ENCODE peak calls at places on chromosomes 11 and 22, in eight cellular contexts. One of them, this sample, is unnamed. For H3K36me3, H3K9me3 and H3K27me3, the result is how much of the 10 kb centered on the place peaks cover.

GRCh38 chr11:61727401-61727811 is 25.0 kb upstream of the MYRF start:
- DNase-seq in uterus: no peak
- DNase-seq in neural progenitor cell: no peak
- DNase-seq in effector memory CD4-positive, alpha-beta T cell: no peak
- DNase-seq in psoas muscle: no peak
- DNase-seq in A673: no peak
- DNase-seq in H1: no peak
- DNase-seq in endodermal cell: no peak
- DNase-seq in this sample: no peak

GRCh38 chr22:35484651-35485372 is 55.8 kb upstream of the RASD2 start:
- DNase-seq in uterus: no peak
- DNase-seq in neural progenitor cell: no peak
- DNase-seq in effector memory CD4-positive, alpha-beta T cell: no peak
- DNase-seq in psoas muscle: no peak
- DNase-seq in A673: no peak
- DNase-seq in H1: no peak
- DNase-seq in endodermal cell: peak
- DNase-seq in this sample: no peak

GRCh38 chr11:36115378-36115801 is 171.5 kb downstream of the LDLRAD3 start:
- DNase-seq in uterus: no peak
- DNase-seq in neural progenitor cell: no peak
- DNase-seq in effector memory CD4-positive, alpha-beta T cell: no peak
- DNase-seq in psoas muscle: no peak
- DNase-seq in A673: no peak
- DNase-seq in H1: no peak
- DNase-seq in endodermal cell: no peak
- DNase-seq in this sample: no peak

GRCh38 chr22:18076060-18076497 is 1.7 kb upstream of the PEX26 start:
- DNase-seq in uterus: peak
- DNase-seq in neural progenitor cell: peak
- DNase-seq in effector memory CD4-positive, alpha-beta T cell: peak
- DNase-seq in psoas muscle: peak
- DNase-seq in A673: peak
- DNase-seq in H1: peak
- DNase-seq in endodermal cell: peak
- DNase-seq in this sample: peak

GRCh38 chr11:2419638-2420501 is 19.3 kb downstream of the TSSC4 start:
- DNase-seq in uterus: peak
- DNase-seq in neural progenitor cell: peak
- DNase-seq in effector memory CD4-positive, alpha-beta T cell: peak
- DNase-seq in psoas muscle: peak
- DNase-seq in A673: peak
- DNase-seq in H1: peak
- DNase-seq in endodermal cell: peak
- DNase-seq in this sample: peak

GRCh38 chr22:30880181-30880601 is 88.4 kb downstream of the MORC2 start:
- DNase-seq in uterus: no peak
- DNase-seq in neural progenitor cell: no peak
- DNase-seq in effector memory CD4-positive, alpha-beta T cell: no peak
- DNase-seq in psoas muscle: no peak
- DNase-seq in A673: no peak
- DNase-seq in H1: no peak
- DNase-seq in endodermal cell: no peak
- DNase-seq in this sample: no peak

GRCh38 chr11:129894281-129895125 is 875 bp downstream of the NFRKB start:
- DNase-seq in uterus: no peak
- DNase-seq in neural progenitor cell: no peak
- DNase-seq in effector memory CD4-positive, alpha-beta T cell: no peak
- DNase-seq in psoas muscle: no peak
- DNase-seq in A673: peak
- DNase-seq in H1: no peak
- DNase-seq in endodermal cell: no peak
- DNase-seq in this sample: no peak

GRCh38 chr11:94734563-94735275 is 33.4 kb upstream of the AMOTL1 start:
- DNase-seq in uterus: no peak
- DNase-seq in neural progenitor cell: peak
- DNase-seq in effector memory CD4-positive, alpha-beta T cell: no peak
- DNase-seq in psoas muscle: no peak
- DNase-seq in A673: peak
- DNase-seq in H1: peak
- DNase-seq in endodermal cell: peak
- DNase-seq in this sample: peak

GRCh38 chr11:63262562-63262961 is 19.2 kb upstream of the SLC22A25 start:
- DNase-seq in uterus: no peak
- DNase-seq in neural progenitor cell: no peak
- DNase-seq in effector memory CD4-positive, alpha-beta T cell: no peak
- DNase-seq in psoas muscle: no peak
- DNase-seq in A673: no peak
- DNase-seq in H1: no peak
- DNase-seq in endodermal cell: no peak
- DNase-seq in this sample: no peak

GRCh38 chr22:28424427-28425080 is 255.1 kb downstream of the TTC28 start:
- DNase-seq in uterus: no peak
- DNase-seq in neural progenitor cell: no peak
- DNase-seq in effector memory CD4-positive, alpha-beta T cell: no peak
- DNase-seq in psoas muscle: no peak
- DNase-seq in A673: no peak
- DNase-seq in H1: no peak
- DNase-seq in endodermal cell: no peak
- DNase-seq in this sample: no peak

GRCh38 chr11:34242037-34242625 is 115.7 kb downstream of the ABTB2 start:
- DNase-seq in uterus: no peak
- DNase-seq in neural progenitor cell: no peak
- DNase-seq in effector memory CD4-positive, alpha-beta T cell: no peak
- DNase-seq in psoas muscle: no peak
- DNase-seq in A673: no peak
- DNase-seq in H1: no peak
- DNase-seq in endodermal cell: no peak
- DNase-seq in this sample: no peak

GRCh38 chr11:102256251-102256650 is 61.0 kb upstream of the BIRC3 start:
- DNase-seq in uterus: no peak
- DNase-seq in neural progenitor cell: no peak
- DNase-seq in effector memory CD4-positive, alpha-beta T cell: no peak
- DNase-seq in psoas muscle: no peak
- DNase-seq in A673: no peak
- DNase-seq in H1: no peak
- DNase-seq in endodermal cell: no peak
- DNase-seq in this sample: no peak

GRCh38 chr11:92226331-92227232 is 2.0 kb downstream of the FAT3 start:
- DNase-seq in uterus: no peak
- DNase-seq in neural progenitor cell: peak
- DNase-seq in effector memory CD4-positive, alpha-beta T cell: no peak
- DNase-seq in psoas muscle: no peak
- DNase-seq in A673: peak
- DNase-seq in H1: peak
- DNase-seq in endodermal cell: peak
- DNase-seq in this sample: no peak

GRCh38 chr11:103709366-103709765 is 327.1 kb upstream of the DDI1 start:
- DNase-seq in uterus: no peak
- DNase-seq in neural progenitor cell: no peak
- DNase-seq in effector memory CD4-positive, alpha-beta T cell: no peak
- DNase-seq in psoas muscle: no peak
- DNase-seq in A673: no peak
- DNase-seq in H1: no peak
- DNase-seq in endodermal cell: no peak
- DNase-seq in this sample: no peak

GRCh38 chr22:46293591-46294260 is 2.9 kb upstream of the GTSE1 start:
- DNase-seq in uterus: no peak
- DNase-seq in neural progenitor cell: no peak
- DNase-seq in effector memory CD4-positive, alpha-beta T cell: no peak
- DNase-seq in psoas muscle: peak
- DNase-seq in A673: peak
- DNase-seq in H1: no peak
- DNase-seq in endodermal cell: no peak
- DNase-seq in this sample: no peak

GRCh38 chr11:102518296-102519094 is 12.1 kb downstream of the MMP7 start:
- DNase-seq in uterus: no peak
- DNase-seq in neural progenitor cell: peak
- DNase-seq in effector memory CD4-positive, alpha-beta T cell: no peak
- DNase-seq in psoas muscle: no peak
- DNase-seq in A673: no peak
- DNase-seq in H1: no peak
- DNase-seq in endodermal cell: no peak
- DNase-seq in this sample: peak

GRCh38 chr11:70397336-70397982 is 870 bp upstream of the CTTN start:
- DNase-seq in uterus: no peak
- DNase-seq in neural progenitor cell: peak
- DNase-seq in effector memory CD4-positive, alpha-beta T cell: no peak
- DNase-seq in psoas muscle: no peak
- DNase-seq in A673: peak
- DNase-seq in H1: peak
- DNase-seq in endodermal cell: peak
- DNase-seq in this sample: no peak
- H3K36me3 ChIP-seq in uterus: under half
- H3K36me3 ChIP-seq in neural progenitor cell: under half
- H3K36me3 ChIP-seq in effector memory CD4-positive, alpha-beta T cell: under half
- H3K36me3 ChIP-seq in psoas muscle: under half
- H3K36me3 ChIP-seq in A673: under half
- H3K36me3 ChIP-seq in H1: under half
- H3K36me3 ChIP-seq in endodermal cell: under half
- H3K36me3 ChIP-seq in this sample: under half

GRCh38 chr22:47619631-47620030 is 857.2 kb downstream of the TBC1D22A start:
- DNase-seq in uterus: no peak
- DNase-seq in neural progenitor cell: no peak
- DNase-seq in effector memory CD4-positive, alpha-beta T cell: no peak
- DNase-seq in psoas muscle: no peak
- DNase-seq in A673: no peak
- DNase-seq in H1: peak
- DNase-seq in endodermal cell: peak
- DNase-seq in this sample: no peak

GRCh38 chr22:47623056-47623739 is 860.7 kb downstream of the TBC1D22A start:
- DNase-seq in uterus: no peak
- DNase-seq in neural progenitor cell: no peak
- DNase-seq in effector memory CD4-positive, alpha-beta T cell: no peak
- DNase-seq in psoas muscle: no peak
- DNase-seq in A673: no peak
- DNase-seq in H1: peak
- DNase-seq in endodermal cell: no peak
- DNase-seq in this sample: no peak

GRCh38 chr22:47622541-47622940 is 860.1 kb downstream of the TBC1D22A start:
- DNase-seq in uterus: no peak
- DNase-seq in neural progenitor cell: no peak
- DNase-seq in effector memory CD4-positive, alpha-beta T cell: no peak
- DNase-seq in psoas muscle: no peak
- DNase-seq in A673: no peak
- DNase-seq in H1: no peak
- DNase-seq in endodermal cell: no peak
- DNase-seq in this sample: no peak

GRCh38 chr22:47620391-47620790 is 857.9 kb downstream of the TBC1D22A start:
- DNase-seq in uterus: no peak
- DNase-seq in neural progenitor cell: no peak
- DNase-seq in effector memory CD4-positive, alpha-beta T cell: no peak
- DNase-seq in psoas muscle: no peak
- DNase-seq in A673: no peak
- DNase-seq in H1: peak
- DNase-seq in endodermal cell: peak
- DNase-seq in this sample: no peak

GRCh38 chr22:47621253-47621652 is 858.8 kb downstream of the TBC1D22A start:
- DNase-seq in uterus: no peak
- DNase-seq in neural progenitor cell: no peak
- DNase-seq in effector memory CD4-positive, alpha-beta T cell: no peak
- DNase-seq in psoas muscle: no peak
- DNase-seq in A673: no peak
- DNase-seq in H1: no peak
- DNase-seq in endodermal cell: peak
- DNase-seq in this sample: no peak
- H3K9me3 ChIP-seq in uterus: under half
- H3K9me3 ChIP-seq in neural progenitor cell: under half
- H3K9me3 ChIP-seq in effector memory CD4-positive, alpha-beta T cell: under half
- H3K9me3 ChIP-seq in psoas muscle: under half
- H3K9me3 ChIP-seq in A673: under half
- H3K9me3 ChIP-seq in H1: under half
- H3K9me3 ChIP-seq in endodermal cell: under half
- H3K9me3 ChIP-seq in this sample: under half

GRCh38 chr11:27717377-27717776 is 17.1 kb upstream of the BDNF start:
- DNase-seq in uterus: no peak
- DNase-seq in neural progenitor cell: no peak
- DNase-seq in effector memory CD4-positive, alpha-beta T cell: no peak
- DNase-seq in psoas muscle: no peak
- DNase-seq in A673: no peak
- DNase-seq in H1: no peak
- DNase-seq in endodermal cell: no peak
- DNase-seq in this sample: no peak

GRCh38 chr11:27718853-27719574 is 18.8 kb upstream of the BDNF start:
- DNase-seq in uterus: no peak
- DNase-seq in neural progenitor cell: peak
- DNase-seq in effector memory CD4-positive, alpha-beta T cell: no peak
- DNase-seq in psoas muscle: no peak
- DNase-seq in A673: no peak
- DNase-seq in H1: peak
- DNase-seq in endodermal cell: peak
- DNase-seq in this sample: no peak

GRCh38 chr11:27717801-27718229 is 17.6 kb upstream of the BDNF start:
- DNase-seq in uterus: no peak
- DNase-seq in neural progenitor cell: peak
- DNase-seq in effector memory CD4-positive, alpha-beta T cell: no peak
- DNase-seq in psoas muscle: no peak
- DNase-seq in A673: no peak
- DNase-seq in H1: no peak
- DNase-seq in endodermal cell: no peak
- DNase-seq in this sample: no peak

GRCh38 chr11:27719575-27719925 is 19.3 kb upstream of the BDNF start:
- DNase-seq in uterus: no peak
- DNase-seq in neural progenitor cell: no peak
- DNase-seq in effector memory CD4-positive, alpha-beta T cell: no peak
- DNase-seq in psoas muscle: no peak
- DNase-seq in A673: no peak
- DNase-seq in H1: no peak
- DNase-seq in endodermal cell: no peak
- DNase-seq in this sample: no peak

DNA sequence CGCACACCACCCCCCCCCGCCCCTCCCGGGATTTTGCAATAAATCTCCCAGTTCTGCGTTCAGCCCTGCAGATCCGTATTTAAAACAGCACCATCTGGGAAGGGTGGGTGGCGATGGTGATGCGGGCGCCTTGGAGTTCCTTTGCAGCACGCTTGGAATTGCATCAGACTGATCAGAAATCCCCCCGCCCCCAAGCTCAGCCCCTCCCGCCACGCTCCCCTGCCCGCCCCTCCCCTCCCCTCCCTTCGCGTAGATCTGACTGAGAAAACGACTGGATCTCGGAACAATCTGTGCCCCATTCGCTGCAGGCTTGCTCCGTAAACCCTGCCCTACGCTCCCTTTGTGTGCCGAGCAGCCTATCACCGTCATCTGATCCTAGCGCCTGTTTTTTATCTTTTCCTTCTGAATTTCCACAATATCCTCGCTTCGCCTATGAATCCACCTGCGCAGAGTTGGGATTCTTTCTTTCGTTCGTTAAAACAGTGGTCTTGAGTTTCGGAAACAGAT is 18.1 kb upstream of the BDNF start:
- DNase-seq in uterus: no peak
- DNase-seq in neural progenitor cell: peak
- DNase-seq in effector memory CD4-positive, alpha-beta T cell: no peak
- DNase-seq in psoas muscle: no peak
- DNase-seq in A673: peak
- DNase-seq in H1: peak
- DNase-seq in endodermal cell: peak
- DNase-seq in this sample: no peak
- H3K27me3 ChIP-seq in uterus: under half
- H3K27me3 ChIP-seq in neural progenitor cell: under half
- H3K27me3 ChIP-seq in effector memory CD4-positive, alpha-beta T cell: under half
- H3K27me3 ChIP-seq in psoas muscle: under half
- H3K27me3 ChIP-seq in A673: half or more
- H3K27me3 ChIP-seq in H1: under half
- H3K27me3 ChIP-seq in endodermal cell: half or more
- H3K27me3 ChIP-seq in this sample: under half

GRCh38 chr11:3735827-3736226 is 61.5 kb downstream of the NUP98 start:
- DNase-seq in uterus: no peak
- DNase-seq in neural progenitor cell: no peak
- DNase-seq in effector memory CD4-positive, alpha-beta T cell: no peak
- DNase-seq in psoas muscle: no peak
- DNase-seq in A673: no peak
- DNase-seq in H1: no peak
- DNase-seq in endodermal cell: no peak
- DNase-seq in this sample: no peak
- H3K36me3 ChIP-seq in uterus: under half
- H3K36me3 ChIP-seq in neural progenitor cell: under half
- H3K36me3 ChIP-seq in effector memory CD4-positive, alpha-beta T cell: half or more
- H3K36me3 ChIP-seq in psoas muscle: under half
- H3K36me3 ChIP-seq in A673: half or more
- H3K36me3 ChIP-seq in H1: under half
- H3K36me3 ChIP-seq in endodermal cell: half or more
- H3K36me3 ChIP-seq in this sample: under half